ENCODE peak calls at places on chromosomes 7 and 10, in four cellular contexts. One of them, this sample, is unnamed.
A peak's percentile ranks its signal among the peaks of the same experiment; 100 is the strongest.

GRCh38 chr7:151795168-151795754 is 81.7 kb downstream of the PRKAG2 start:
- DNase-seq in BJ: no peak
- DNase-seq in fibroblast of mammary gland: no peak
- DNase-seq in activated CD8-positive, alpha-beta T cell treated with anti-CD3 and anti-CD28 coated beads for 36 hours: peak; percentile 97
- DNase-seq in this sample: no peak

GRCh38 chr10:30831876-30832726 is 199.6 kb downstream of the ZNF438 start:
- DNase-seq in BJ: no peak
- DNase-seq in fibroblast of mammary gland: no peak
- DNase-seq in activated CD8-positive, alpha-beta T cell treated with anti-CD3 and anti-CD28 coated beads for 36 hours: no peak
- DNase-seq in this sample: no peak

GRCh38 chr10:52105301-52105700 is 208.8 kb upstream of the DKK1 start:
- DNase-seq in BJ: no peak
- DNase-seq in fibroblast of mammary gland: no peak
- DNase-seq in activated CD8-positive, alpha-beta T cell treated with anti-CD3 and anti-CD28 coated beads for 36 hours: no peak
- DNase-seq in this sample: no peak

GRCh38 chr10:11285171-11285570 is 267.5 kb downstream of the CELF2 start:
- DNase-seq in BJ: no peak
- DNase-seq in fibroblast of mammary gland: no peak
- DNase-seq in activated CD8-positive, alpha-beta T cell treated with anti-CD3 and anti-CD28 coated beads for 36 hours: no peak
- DNase-seq in this sample: peak; percentile 4

GRCh38 chr7:100584677-100585510 is 1.0 kb downstream of the LRCH4 start:
- DNase-seq in BJ: no peak
- DNase-seq in fibroblast of mammary gland: peak; percentile 75
- DNase-seq in activated CD8-positive, alpha-beta T cell treated with anti-CD3 and anti-CD28 coated beads for 36 hours: peak; percentile 51
- DNase-seq in this sample: peak; percentile 74

GRCh38 chr7:128863433-128863989 is 855 bp downstream of the ATP6V1F start:
- DNase-seq in BJ: no peak
- DNase-seq in fibroblast of mammary gland: peak; percentile 76
- DNase-seq in activated CD8-positive, alpha-beta T cell treated with anti-CD3 and anti-CD28 coated beads for 36 hours: peak; percentile 67
- DNase-seq in this sample: peak; percentile 67

GRCh38 chr10:48484911-48485310 is 120.0 kb downstream of the ARHGAP22 start:
- DNase-seq in BJ: no peak
- DNase-seq in fibroblast of mammary gland: no peak
- DNase-seq in activated CD8-positive, alpha-beta T cell treated with anti-CD3 and anti-CD28 coated beads for 36 hours: no peak
- DNase-seq in this sample: no peak

GRCh38 chr10:7700577-7701125 is 2.5 kb upstream of the ITIH2 start:
- DNase-seq in BJ: no peak
- DNase-seq in fibroblast of mammary gland: peak; percentile 2
- DNase-seq in activated CD8-positive, alpha-beta T cell treated with anti-CD3 and anti-CD28 coated beads for 36 hours: no peak
- DNase-seq in this sample: no peak

GRCh38 chr10:128163701-128164100 is 37.5 kb upstream of the MKI67 start:
- DNase-seq in BJ: no peak
- DNase-seq in fibroblast of mammary gland: no peak
- DNase-seq in activated CD8-positive, alpha-beta T cell treated with anti-CD3 and anti-CD28 coated beads for 36 hours: no peak
- DNase-seq in this sample: no peak

GRCh38 chr7:102916881-102917280 is 4.1 kb downstream of the LRRC17 start:
- DNase-seq in BJ: no peak
- DNase-seq in fibroblast of mammary gland: peak; percentile 41
- DNase-seq in activated CD8-positive, alpha-beta T cell treated with anti-CD3 and anti-CD28 coated beads for 36 hours: no peak
- DNase-seq in this sample: peak; percentile 48

GRCh38 chr10:110216240-110216639 is 8.8 kb downstream of the MXI1 start:
- DNase-seq in BJ: no peak
- DNase-seq in fibroblast of mammary gland: no peak
- DNase-seq in activated CD8-positive, alpha-beta T cell treated with anti-CD3 and anti-CD28 coated beads for 36 hours: no peak
- DNase-seq in this sample: no peak

GRCh38 chr10:59706851-59707797 is 2.5 kb downstream of the SLC16A9 start:
- DNase-seq in BJ: no peak
- DNase-seq in fibroblast of mammary gland: no peak
- DNase-seq in activated CD8-positive, alpha-beta T cell treated with anti-CD3 and anti-CD28 coated beads for 36 hours: no peak
- DNase-seq in this sample: no peak

GRCh38 chr10:12412671-12413368 is 63.5 kb downstream of the CAMK1D start:
- DNase-seq in BJ: no peak
- DNase-seq in fibroblast of mammary gland: no peak
- DNase-seq in activated CD8-positive, alpha-beta T cell treated with anti-CD3 and anti-CD28 coated beads for 36 hours: peak; percentile 75
- DNase-seq in this sample: no peak

GRCh38 chr7:50508471-50508943 is 56.7 kb downstream of the DDC start:
- DNase-seq in BJ: no peak
- DNase-seq in fibroblast of mammary gland: peak; percentile 41
- DNase-seq in activated CD8-positive, alpha-beta T cell treated with anti-CD3 and anti-CD28 coated beads for 36 hours: no peak
- DNase-seq in this sample: no peak
- TF ChIP-seq CTCF in BJ: no peak
- TF ChIP-seq CTCF in fibroblast of mammary gland: no peak
- TF ChIP-seq CTCF in activated CD8-positive, alpha-beta T cell treated with anti-CD3 and anti-CD28 coated beads for 36 hours: no peak
- TF ChIP-seq CTCF in this sample: no peak

GRCh38 chr10:122135251-122136025 is 135.7 kb upstream of the BTBD16 start:
- DNase-seq in BJ: no peak
- DNase-seq in fibroblast of mammary gland: no peak
- DNase-seq in activated CD8-positive, alpha-beta T cell treated with anti-CD3 and anti-CD28 coated beads for 36 hours: no peak
- DNase-seq in this sample: no peak

GRCh38 chr10:122128357-122128756 is 139.4 kb downstream of the TACC2 start:
- DNase-seq in BJ: no peak
- DNase-seq in fibroblast of mammary gland: no peak
- DNase-seq in activated CD8-positive, alpha-beta T cell treated with anti-CD3 and anti-CD28 coated beads for 36 hours: no peak
- DNase-seq in this sample: no peak

GRCh38 chr10:122130474-122131110 is 140.5 kb upstream of the BTBD16 start:
- DNase-seq in BJ: no peak
- DNase-seq in fibroblast of mammary gland: no peak
- DNase-seq in activated CD8-positive, alpha-beta T cell treated with anti-CD3 and anti-CD28 coated beads for 36 hours: no peak
- DNase-seq in this sample: no peak

GRCh38 chr10:122132331-122132755 is 138.8 kb upstream of the BTBD16 start:
- DNase-seq in BJ: no peak
- DNase-seq in fibroblast of mammary gland: no peak
- DNase-seq in activated CD8-positive, alpha-beta T cell treated with anti-CD3 and anti-CD28 coated beads for 36 hours: no peak
- DNase-seq in this sample: no peak

GRCh38 chr10:122132882-122133634 is 138.0 kb upstream of the BTBD16 start:
- DNase-seq in BJ: no peak
- DNase-seq in fibroblast of mammary gland: no peak
- DNase-seq in activated CD8-positive, alpha-beta T cell treated with anti-CD3 and anti-CD28 coated beads for 36 hours: no peak
- DNase-seq in this sample: no peak
- TF ChIP-seq CTCF in BJ: no peak
- TF ChIP-seq CTCF in fibroblast of mammary gland: peak; percentile 12
- TF ChIP-seq CTCF in activated CD8-positive, alpha-beta T cell treated with anti-CD3 and anti-CD28 coated beads for 36 hours: no peak
- TF ChIP-seq CTCF in this sample: no peak

GRCh38 chr10:96789571-96790108 is 42.5 kb upstream of the LCOR start:
- DNase-seq in BJ: no peak
- DNase-seq in fibroblast of mammary gland: peak; percentile 48
- DNase-seq in activated CD8-positive, alpha-beta T cell treated with anti-CD3 and anti-CD28 coated beads for 36 hours: no peak
- DNase-seq in this sample: no peak
- TF ChIP-seq CTCF in BJ: no peak
- TF ChIP-seq CTCF in fibroblast of mammary gland: peak; percentile 73
- TF ChIP-seq CTCF in activated CD8-positive, alpha-beta T cell treated with anti-CD3 and anti-CD28 coated beads for 36 hours: no peak
- TF ChIP-seq CTCF in this sample: no peak

GRCh38 chr10:71212249-71213126 is at the start of gene UNC5B:
- DNase-seq in BJ: no peak
- DNase-seq in fibroblast of mammary gland: peak; percentile 77
- DNase-seq in activated CD8-positive, alpha-beta T cell treated with anti-CD3 and anti-CD28 coated beads for 36 hours: peak; percentile 65
- DNase-seq in this sample: peak; percentile 81
- TF ChIP-seq CTCF in BJ: no peak
- TF ChIP-seq CTCF in fibroblast of mammary gland: no peak
- TF ChIP-seq CTCF in activated CD8-positive, alpha-beta T cell treated with anti-CD3 and anti-CD28 coated beads for 36 hours: no peak
- TF ChIP-seq CTCF in this sample: peak; percentile 64

GRCh38 chr7:23235688-23236280 is 10.8 kb upstream of the GPNMB start:
- DNase-seq in BJ: no peak
- DNase-seq in fibroblast of mammary gland: peak; percentile 98
- DNase-seq in activated CD8-positive, alpha-beta T cell treated with anti-CD3 and anti-CD28 coated beads for 36 hours: no peak
- DNase-seq in this sample: no peak

GRCh38 chr7:23237000-23237399 is 9.6 kb upstream of the GPNMB start:
- DNase-seq in BJ: no peak
- DNase-seq in fibroblast of mammary gland: no peak
- DNase-seq in activated CD8-positive, alpha-beta T cell treated with anti-CD3 and anti-CD28 coated beads for 36 hours: no peak
- DNase-seq in this sample: no peak

GRCh38 chr7:23232966-23233365 is 13.6 kb upstream of the GPNMB start:
- DNase-seq in BJ: no peak
- DNase-seq in fibroblast of mammary gland: no peak
- DNase-seq in activated CD8-positive, alpha-beta T cell treated with anti-CD3 and anti-CD28 coated beads for 36 hours: no peak
- DNase-seq in this sample: no peak

GRCh38 chr7:23230586-23231195 is 15.9 kb upstream of the GPNMB start:
- DNase-seq in BJ: no peak
- DNase-seq in fibroblast of mammary gland: no peak
- DNase-seq in activated CD8-positive, alpha-beta T cell treated with anti-CD3 and anti-CD28 coated beads for 36 hours: no peak
- DNase-seq in this sample: no peak

DNA sequence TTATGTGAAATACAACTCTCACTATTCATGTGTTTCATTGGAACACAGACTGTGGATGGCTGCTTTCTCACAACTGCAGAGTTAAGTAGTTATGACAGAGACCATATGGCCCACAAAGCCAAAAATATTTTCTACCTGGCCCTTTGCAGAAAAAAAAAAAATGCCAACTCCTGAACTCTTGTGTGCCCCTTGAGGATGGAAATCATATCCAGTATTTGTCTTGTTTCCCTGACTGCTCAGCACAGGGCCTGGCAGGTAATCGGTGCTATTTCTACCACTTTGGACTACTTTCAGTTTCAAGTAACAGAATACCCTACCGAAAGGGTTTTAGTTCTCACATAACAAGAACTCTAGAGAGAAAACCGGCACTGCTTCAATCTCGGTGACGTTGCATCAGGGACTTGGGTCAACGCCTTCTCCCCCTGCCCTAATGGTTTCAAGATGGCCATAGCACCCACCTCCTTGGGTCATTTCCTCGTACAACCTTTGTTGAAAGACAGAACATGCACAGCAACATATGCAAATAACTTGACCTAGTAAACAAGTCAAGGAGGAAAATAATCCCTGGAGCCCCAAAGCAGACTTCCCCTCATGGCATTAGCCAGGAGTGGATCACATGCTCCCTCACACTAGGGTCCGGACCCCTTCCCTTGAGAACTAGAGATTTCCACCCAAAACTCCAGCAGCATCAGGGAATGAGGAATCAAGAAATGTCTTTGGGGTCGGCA is 11.8 kb upstream of the GPNMB start:
- DNase-seq in BJ: no peak
- DNase-seq in fibroblast of mammary gland: peak; percentile 10
- DNase-seq in activated CD8-positive, alpha-beta T cell treated with anti-CD3 and anti-CD28 coated beads for 36 hours: no peak
- DNase-seq in this sample: no peak
- TF ChIP-seq CTCF in BJ: no peak
- TF ChIP-seq CTCF in fibroblast of mammary gland: no peak
- TF ChIP-seq CTCF in activated CD8-positive, alpha-beta T cell treated with anti-CD3 and anti-CD28 coated beads for 36 hours: no peak
- TF ChIP-seq CTCF in this sample: no peak

DNA sequence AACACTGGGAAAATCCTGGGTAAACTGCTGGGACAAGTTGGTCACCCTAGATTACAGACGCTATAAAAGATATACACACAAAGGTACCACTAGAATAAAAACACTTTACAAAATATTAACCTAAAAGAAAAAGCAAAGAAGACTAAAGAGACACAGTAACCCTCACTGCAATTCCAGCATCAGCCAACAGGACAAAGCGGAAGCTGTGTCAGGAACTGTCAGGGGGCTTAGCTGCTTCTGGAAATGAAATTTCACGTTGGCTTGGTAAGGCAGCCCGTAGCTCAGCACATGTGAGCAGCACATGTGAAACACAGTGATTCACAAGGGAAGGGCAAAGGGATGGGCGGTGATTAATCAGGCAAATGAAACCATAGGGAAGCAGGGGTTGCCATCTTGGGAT is 195.3 kb downstream of the MGMT start:
- DNase-seq in BJ: no peak
- DNase-seq in fibroblast of mammary gland: peak; percentile 7
- DNase-seq in activated CD8-positive, alpha-beta T cell treated with anti-CD3 and anti-CD28 coated beads for 36 hours: no peak
- DNase-seq in this sample: no peak
- TF ChIP-seq CTCF in BJ: no peak
- TF ChIP-seq CTCF in fibroblast of mammary gland: no peak
- TF ChIP-seq CTCF in activated CD8-positive, alpha-beta T cell treated with anti-CD3 and anti-CD28 coated beads for 36 hours: no peak
- TF ChIP-seq CTCF in this sample: peak; percentile 30

GRCh38 chr7:134197342-134197741 is 70.2 kb downstream of the LRGUK start:
- DNase-seq in BJ: no peak
- DNase-seq in fibroblast of mammary gland: no peak
- DNase-seq in activated CD8-positive, alpha-beta T cell treated with anti-CD3 and anti-CD28 coated beads for 36 hours: no peak
- DNase-seq in this sample: no peak
- TF ChIP-seq CTCF in BJ: no peak
- TF ChIP-seq CTCF in fibroblast of mammary gland: no peak
- TF ChIP-seq CTCF in activated CD8-positive, alpha-beta T cell treated with anti-CD3 and anti-CD28 coated beads for 36 hours: no peak
- TF ChIP-seq CTCF in this sample: no peak

GRCh38 chr10:122669045-122669444 is 30.6 kb downstream of the C10orf120 start:
- DNase-seq in BJ: no peak
- DNase-seq in fibroblast of mammary gland: no peak
- DNase-seq in activated CD8-positive, alpha-beta T cell treated with anti-CD3 and anti-CD28 coated beads for 36 hours: no peak
- DNase-seq in this sample: no peak

GRCh38 chr10:122662231-122662630 is 37.4 kb downstream of the C10orf120 start:
- DNase-seq in BJ: no peak
- DNase-seq in fibroblast of mammary gland: no peak
- DNase-seq in activated CD8-positive, alpha-beta T cell treated with anti-CD3 and anti-CD28 coated beads for 36 hours: no peak
- DNase-seq in this sample: no peak

GRCh38 chr10:122664501-122664900 is 35.1 kb downstream of the C10orf120 start:
- DNase-seq in BJ: no peak
- DNase-seq in fibroblast of mammary gland: no peak
- DNase-seq in activated CD8-positive, alpha-beta T cell treated with anti-CD3 and anti-CD28 coated beads for 36 hours: no peak
- DNase-seq in this sample: no peak

GRCh38 chr10:122663516-122664130 is 36.0 kb downstream of the C10orf120 start:
- DNase-seq in BJ: no peak
- DNase-seq in fibroblast of mammary gland: no peak
- DNase-seq in activated CD8-positive, alpha-beta T cell treated with anti-CD3 and anti-CD28 coated beads for 36 hours: no peak
- DNase-seq in this sample: no peak

DNA sequence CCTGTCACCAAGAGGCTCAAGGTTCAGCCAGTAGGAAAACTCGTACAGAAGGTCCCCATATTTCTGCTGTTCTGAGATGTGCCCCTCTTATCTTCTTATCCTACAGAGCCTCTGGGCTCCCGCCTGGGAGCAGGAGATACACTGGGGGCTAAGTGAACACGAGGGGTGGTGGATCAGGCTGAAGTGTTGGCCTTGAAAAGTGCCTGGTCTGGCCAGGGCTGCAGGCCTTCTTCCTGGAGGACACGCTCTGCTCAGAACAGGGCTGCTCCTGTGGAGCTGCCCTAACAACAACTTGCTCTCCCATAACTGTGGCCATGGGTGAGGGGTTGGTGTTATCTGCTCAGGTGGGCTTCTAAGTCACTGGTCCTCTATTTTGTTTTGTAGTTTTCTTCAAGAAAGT is 33.7 kb downstream of the C10orf120 start:
- DNase-seq in BJ: no peak
- DNase-seq in fibroblast of mammary gland: no peak
- DNase-seq in activated CD8-positive, alpha-beta T cell treated with anti-CD3 and anti-CD28 coated beads for 36 hours: no peak
- DNase-seq in this sample: no peak
- TF ChIP-seq CTCF in BJ: no peak
- TF ChIP-seq CTCF in fibroblast of mammary gland: no peak
- TF ChIP-seq CTCF in activated CD8-positive, alpha-beta T cell treated with anti-CD3 and anti-CD28 coated beads for 36 hours: no peak
- TF ChIP-seq CTCF in this sample: no peak